ENCODE peak calls at places on chromosomes 1 and 21, in five cellular contexts. S, H, E, O and U are unnamed samples.

GRCh38 chr21:17492415-17493168 is 20.3 kb upstream of the CXADR start:
- DNase-seq in O (no peak), S (no peak), E (peak; percentile 61), H (peak; percentile 56), U (no peak)

GRCh38 chr1:84913025-84913892 is 20.3 kb upstream of the LPAR3 start:
- DNase-seq in S (no peak), E (peak; percentile 42), H (peak; percentile 37), O (no peak), U (no peak)

GRCh38 chr1:76713535-76713934 is 153.7 kb upstream of the ST6GALNAC5 start:
- DNase-seq in O (no peak), H (no peak), S (no peak), E (no peak), U (no peak)

GRCh38 chr1:230495891-230496385 is 69.8 kb upstream of the PGBD5 start:
- DNase-seq in H (no peak), S (no peak), O (no peak), E (no peak), U (no peak)

GRCh38 chr1:43904660-43905551 is 28.7 kb upstream of the ARTN start:
- DNase-seq in S (no peak), E (no peak), H (no peak), O (no peak), U (no peak)

GRCh38 chr1:116909511-116910378 is at the start of gene PTGFRN:
- DNase-seq in H (peak; percentile 71), S (peak; percentile 89), E (peak; percentile 49), O (no peak), U (peak; percentile 53)

GRCh38 chr1:19222979-19223824 is 13.1 kb upstream of the UBR4 start:
- DNase-seq in O (no peak), S (no peak), E (peak; percentile 15), H (no peak), U (no peak)

GRCh38 chr1:184953600-184954219 is 20.6 kb downstream of the NIBAN1 start:
- DNase-seq in O (no peak), E (peak; percentile 73), S (no peak), H (peak; percentile 83), U (no peak)

GRCh38 chr21:45330075-45330781 is 42.5 kb upstream of the POFUT2 start:
- DNase-seq in O (no peak), H (peak; percentile 53), S (no peak), E (peak; percentile 88), U (peak; percentile 40)

GRCh38 chr1:228867093-228867950 is 132.0 kb downstream of the RHOU start:
- DNase-seq in E (peak; percentile 88), S (no peak), H (no peak), O (no peak), U (no peak)

GRCh38 chr1:234781241-234782056 is 171.5 kb upstream of the IRF2BP2 start:
- DNase-seq in S (no peak), O (no peak), H (no peak), E (no peak), U (no peak)

GRCh38 chr1:7579831-7580804 is 191.0 kb upstream of the VAMP3 start:
- DNase-seq in O (no peak), S (no peak), E (no peak), H (no peak), U (no peak)

GRCh38 chr1:25912076-25912831 is 6.0 kb upstream of the STMN1 start:
- DNase-seq in S (no peak), H (peak; percentile 68), E (peak; percentile 77), O (no peak), U (no peak)

GRCh38 chr1:117860906-117861610 is 68.4 kb downstream of the GDAP2 start:
- DNase-seq in S (no peak), E (peak; percentile 20), H (no peak), O (peak; percentile 93), U (no peak)

GRCh38 chr1:221793439-221794078 is 51.7 kb upstream of the DUSP10 start:
- DNase-seq in S (no peak), H (no peak), O (no peak), E (no peak), U (no peak)

GRCh38 chr1:6360517-6360916 is 33.0 kb downstream of the ACOT7 start:
- DNase-seq in E (no peak), O (no peak), S (no peak), H (no peak), U (no peak)

GRCh38 chr21:34511787-34512451 is at the start of gene KCNE1:
- DNase-seq in S (no peak), H (no peak), E (peak; percentile 57), O (no peak), U (no peak)

GRCh38 chr1:107963601-107964396 is 1.2 kb downstream of the VAV3 start:
- DNase-seq in O (no peak), E (peak; percentile 67), H (peak; percentile 1), S (peak; percentile 37), U (no peak)

GRCh38 chr1:203281851-203282661 is 23.3 kb upstream of the BTG2 start:
- DNase-seq in S (no peak), H (no peak), O (no peak), E (no peak), U (no peak)

GRCh38 chr1:203282720-203283542 is 22.4 kb upstream of the BTG2 start:
- DNase-seq in S (no peak), O (no peak), E (no peak), H (no peak), U (no peak)

GRCh38 chr1:203280061-203280460 is 25.3 kb upstream of the BTG2 start:
- DNase-seq in H (no peak), E (no peak), S (no peak), O (no peak), U (no peak)

GRCh38 chr1:203278885-203279406 is 26.4 kb upstream of the BTG2 start:
- DNase-seq in O (no peak), H (no peak), S (no peak), E (no peak), U (no peak)

DNA sequence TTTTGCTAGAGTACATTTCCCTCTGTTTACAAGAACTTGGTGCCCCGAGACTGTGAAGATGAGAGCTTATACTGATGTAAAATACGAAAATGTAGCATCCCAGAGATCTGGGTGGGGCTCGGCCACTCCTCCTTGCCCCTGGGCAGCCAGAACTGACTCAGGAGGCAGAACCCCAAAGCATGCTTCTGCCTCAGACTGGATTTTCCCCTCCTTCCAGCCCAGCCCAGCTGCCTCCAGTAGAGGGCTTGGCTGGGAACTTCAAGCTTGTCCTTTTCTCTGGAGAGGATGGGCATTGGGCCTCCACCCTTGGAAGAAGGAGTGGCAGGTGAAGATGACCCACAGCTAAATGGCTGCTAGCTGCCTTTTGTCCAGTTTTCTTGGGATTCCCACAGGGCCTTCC is 24.3 kb upstream of the BTG2 start:
- DNase-seq in E (no peak), O (no peak), H (peak; percentile 92), S (no peak), U (no peak)
- TF ChIP-seq CTCF in E (peak; percentile 20), O (peak; percentile 26), H (no peak), S (no peak), U (no peak)

DNA sequence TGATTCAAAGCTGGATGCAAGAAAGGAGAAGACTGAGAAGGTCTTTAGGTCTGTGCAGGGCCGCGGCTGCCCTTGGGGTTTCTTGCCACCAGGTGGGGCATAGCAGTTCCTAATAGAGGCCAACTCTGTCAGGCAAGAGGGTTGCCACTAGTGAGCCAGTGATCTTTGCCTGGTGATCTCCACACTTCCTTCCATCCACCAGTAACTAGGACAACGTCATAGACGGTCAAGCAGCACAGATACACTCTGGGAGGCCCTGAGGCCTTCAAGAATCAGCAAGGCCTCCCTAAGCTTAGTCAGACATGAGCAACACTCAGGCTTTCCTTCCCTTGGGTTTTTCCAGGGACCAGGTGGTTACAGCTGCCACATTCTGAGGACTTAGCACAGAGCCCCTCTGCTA is 32.9 kb upstream of the ATP2B4 start:
- DNase-seq in O (no peak), S (peak; percentile 55), E (no peak), H (no peak), U (no peak)
- TF ChIP-seq CTCF in O (peak; percentile 30), S (no peak), E (peak; percentile 19), H (no peak), U (peak; percentile 40)

GRCh38 chr1:44907909-44908308 is 64.9 kb upstream of the PTCH2 start:
- DNase-seq in S (no peak), O (no peak), E (peak; percentile 50), H (no peak), U (no peak)

GRCh38 chr1:44909949-44910594 is 67.0 kb upstream of the PTCH2 start:
- DNase-seq in O (no peak), H (no peak), S (no peak), E (no peak), U (no peak)

GRCh38 chr1:44905276-44905675 is 62.2 kb upstream of the PTCH2 start:
- DNase-seq in O (no peak), H (no peak), S (no peak), E (peak; percentile 24), U (no peak)

GRCh38 chr1:44911042-44911441 is 68.0 kb upstream of the PTCH2 start:
- DNase-seq in H (no peak), O (no peak), E (no peak), S (no peak), U (no peak)

GRCh38 chr1:44908427-44908826 is 65.4 kb upstream of the PTCH2 start:
- DNase-seq in H (no peak), S (no peak), O (no peak), E (no peak), U (no peak)
- TF ChIP-seq CTCF in H (no peak), S (no peak), O (no peak), E (no peak), U (no peak)

GRCh38 chr1:54976747-54977146 is 3.7 kb upstream of the TMEM61 start:
- DNase-seq in O (no peak), S (no peak), H (no peak), E (no peak), U (no peak)
- TF ChIP-seq CTCF in O (no peak), S (no peak), H (no peak), E (no peak), U (no peak)

DNA sequence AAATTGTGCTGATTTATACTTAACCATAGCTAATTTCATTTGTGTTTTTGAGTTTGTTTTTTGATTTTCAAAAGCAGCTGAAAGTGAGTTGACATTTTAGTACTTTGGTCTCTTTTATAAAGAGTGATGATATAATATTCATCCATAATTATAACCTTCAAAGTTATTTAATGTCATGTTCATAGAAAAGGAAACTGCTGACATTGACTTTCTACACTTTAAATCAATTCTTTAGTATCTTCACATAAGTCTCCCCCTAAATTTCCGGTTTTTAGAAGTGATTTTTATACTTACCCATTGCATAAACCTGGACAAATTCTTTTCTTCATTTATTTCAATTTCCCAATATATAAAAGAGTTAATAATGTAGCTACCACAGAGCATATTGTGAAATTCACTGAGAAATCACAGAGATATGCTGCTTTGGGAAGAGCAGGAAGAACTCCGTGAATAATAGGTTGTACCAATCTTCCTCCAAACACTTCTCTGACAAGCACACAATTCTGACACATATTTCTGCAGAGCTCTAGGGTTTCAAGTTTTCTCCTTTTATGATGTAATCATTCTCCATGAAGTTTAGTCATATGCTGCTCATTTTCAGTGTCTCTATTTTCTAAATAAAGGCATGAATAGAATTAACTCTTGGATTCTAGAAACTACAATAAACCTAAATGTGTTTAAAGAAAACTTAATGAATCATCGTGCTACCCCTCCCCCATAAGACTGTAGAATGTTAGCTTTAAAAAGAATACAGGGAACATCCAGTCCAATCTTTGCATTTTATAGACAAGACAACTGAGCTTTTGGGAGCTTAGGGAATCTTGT is 25.6 kb upstream of the CDC42BPA start:
- DNase-seq in S (no peak), E (peak; percentile 95), H (peak; percentile 81), O (peak; percentile 44), U (no peak)
- TF ChIP-seq CTCF in S (no peak), E (no peak), H (no peak), O (no peak), U (no peak)

GRCh38 chr1:162197615-162198497 is 128.4 kb downstream of the NOS1AP start:
- DNase-seq in S (peak; percentile 31), H (peak; percentile 20), O (no peak), E (no peak), U (no peak)
- TF ChIP-seq CTCF in S (no peak), H (no peak), O (no peak), E (no peak), U (peak; percentile 24)

GRCh38 chr1:197692965-197693364 is 82.3 kb downstream of the DENND1B start:
- DNase-seq in E (peak; percentile 54), O (no peak), S (no peak), H (peak; percentile 27), U (no peak)
- TF ChIP-seq CTCF in E (peak; percentile 36), O (peak; percentile 9), S (no peak), H (peak; percentile 68), U (peak; percentile 6)